ENCODE peak calls at places on chromosomes 7 and 10, in six cellular contexts. N is IMR-90, L is esophagus squamous epithelium, V is GM06990, C is AG09309, O is Peyer's patch. H is an unnamed sample.

GRCh38 chr7:119482671-119483070 is 790.3 kb upstream of the KCND2 start:
- DNase-seq in L (no peak), C (no peak), V (no peak), N (no peak), O (no peak), H (no peak)

GRCh38 chr10:87640043-87640442 is 19.6 kb upstream of the PAPSS2 start:
- DNase-seq in L (no peak), V (no peak), O (no peak), N (peak; percentile 50), C (no peak), H (no peak)

GRCh38 chr10:103870503-103870902 is 15.1 kb upstream of the SH3PXD2A start:
- DNase-seq in C (peak; percentile 81), O (no peak), N (peak; percentile 40), V (no peak), L (no peak), H (no peak)

GRCh38 chr10:34106356-34106885 is 708.7 kb downstream of the PARD3 start:
- DNase-seq in N (no peak), V (no peak), C (no peak), O (no peak), L (no peak), H (no peak)

GRCh38 chr10:32795598-32796183 is 162.3 kb downstream of the ITGB1 start:
- DNase-seq in N (peak; percentile 32), V (no peak), O (no peak), C (no peak), L (no peak), H (no peak)

GRCh38 chr10:124093076-124093773 is at the start of gene CHST15:
- DNase-seq in L (no peak), O (peak; percentile 49), C (no peak), N (no peak), V (peak; percentile 20), H (no peak)

GRCh38 chr10:230758-231157 is 95.5 kb downstream of the ZMYND11 start:
- DNase-seq in V (no peak), C (no peak), N (no peak), O (no peak), L (no peak), H (no peak)

GRCh38 chr10:79137404-79137803 is 68.6 kb downstream of the ZMIZ1 start:
- DNase-seq in O (no peak), C (no peak), V (no peak), N (no peak), L (no peak), H (no peak)

GRCh38 chr10:126500866-126501265 is 112.6 kb upstream of the ADAM12 start:
- DNase-seq in N (peak; percentile 56), C (peak; percentile 61), L (no peak), V (no peak), O (no peak), H (peak; percentile 69)

GRCh38 chr10:12826800-12827372 is 174.6 kb downstream of the CCDC3 start:
- DNase-seq in C (no peak), V (no peak), O (no peak), L (no peak), N (no peak), H (no peak)

GRCh38 chr10:13614530-13615332 is 28.0 kb downstream of the PRPF18 start:
- DNase-seq in L (no peak), O (no peak), C (peak; percentile 24), V (no peak), N (peak; percentile 78), H (peak; percentile 55)

GRCh38 chr10:112490543-112490942 is 43.5 kb downstream of the VTI1A start:
- DNase-seq in O (no peak), V (no peak), C (no peak), N (peak; percentile 2), L (no peak), H (no peak)

GRCh38 chr7:124688991-124689390 is 76.6 kb downstream of the GPR37 start:
- DNase-seq in N (peak; percentile 89), V (no peak), L (no peak), C (no peak), O (no peak), H (no peak)
- TF ChIP-seq CTCF in N (no peak), V (no peak), L (no peak), C (no peak), O (no peak), H (no peak)

GRCh38 chr10:77911535-77912123 is 14.9 kb downstream of the DLG5 start:
- DNase-seq in V (no peak), N (peak; percentile 47), O (no peak), L (no peak), C (no peak), H (no peak)
- H3K4me3 ChIP-seq in V (no peak overlapping the region), N (no peak overlapping the region), O (no peak overlapping the region), L (no peak overlapping the region), C (no peak overlapping the region), H (no peak overlapping the region)

GRCh38 chr10:49138361-49138891 is 4.6 kb upstream of the FAM170B start:
- DNase-seq in L (no peak), O (no peak), C (peak; percentile 67), V (no peak), N (peak; percentile 87), H (no peak)

GRCh38 chr10:49136525-49136924 is 2.7 kb upstream of the FAM170B start:
- DNase-seq in C (no peak), L (no peak), N (no peak), V (no peak), O (no peak), H (no peak)

GRCh38 chr10:49133706-49134248 is at the start of gene FAM170B:
- DNase-seq in V (no peak), L (no peak), O (no peak), C (no peak), N (no peak), H (no peak)

GRCh38 chr10:49134327-49134726 is 506 bp upstream of the FAM170B start:
- DNase-seq in O (no peak), V (no peak), C (no peak), N (no peak), L (no peak), H (no peak)

GRCh38 chr10:49135575-49136313 is 1.9 kb upstream of the FAM170B start:
- DNase-seq in V (no peak), O (peak; percentile 44), L (no peak), N (peak; percentile 68), C (no peak), H (no peak)
- TF ChIP-seq CTCF in V (no peak), O (no peak), L (no peak), N (peak; percentile 7), C (no peak), H (no peak)

GRCh38 chr7:5492249-5493020 is 68.8 kb upstream of the TNRC18 start:
- DNase-seq in L (no peak), V (no peak), C (no peak), N (no peak), O (no peak), H (no peak)

GRCh38 chr7:5497158-5498103 is 73.8 kb upstream of the TNRC18 start:
- DNase-seq in L (no peak), O (no peak), V (no peak), N (no peak), C (no peak), H (no peak)

GRCh38 chr7:5494320-5494682 is 70.7 kb upstream of the TNRC18 start:
- DNase-seq in O (no peak), V (no peak), N (no peak), L (no peak), C (no peak), H (no peak)

GRCh38 chr7:5494683-5495561 is 71.3 kb upstream of the TNRC18 start:
- DNase-seq in L (no peak), N (peak; percentile 69), V (peak; percentile 83), O (peak; percentile 78), C (peak; percentile 13), H (no peak)

GRCh38 chr7:5495581-5496375 is 72.1 kb upstream of the TNRC18 start:
- DNase-seq in V (no peak), N (no peak), C (no peak), L (no peak), O (no peak), H (no peak)
- H3K4me3 ChIP-seq in V (no peak overlapping the region), N (no peak overlapping the region), C (no peak overlapping the region), L (peak overlapping the region; percentile 56), O (no peak overlapping the region), H (no peak overlapping the region)

DNA sequence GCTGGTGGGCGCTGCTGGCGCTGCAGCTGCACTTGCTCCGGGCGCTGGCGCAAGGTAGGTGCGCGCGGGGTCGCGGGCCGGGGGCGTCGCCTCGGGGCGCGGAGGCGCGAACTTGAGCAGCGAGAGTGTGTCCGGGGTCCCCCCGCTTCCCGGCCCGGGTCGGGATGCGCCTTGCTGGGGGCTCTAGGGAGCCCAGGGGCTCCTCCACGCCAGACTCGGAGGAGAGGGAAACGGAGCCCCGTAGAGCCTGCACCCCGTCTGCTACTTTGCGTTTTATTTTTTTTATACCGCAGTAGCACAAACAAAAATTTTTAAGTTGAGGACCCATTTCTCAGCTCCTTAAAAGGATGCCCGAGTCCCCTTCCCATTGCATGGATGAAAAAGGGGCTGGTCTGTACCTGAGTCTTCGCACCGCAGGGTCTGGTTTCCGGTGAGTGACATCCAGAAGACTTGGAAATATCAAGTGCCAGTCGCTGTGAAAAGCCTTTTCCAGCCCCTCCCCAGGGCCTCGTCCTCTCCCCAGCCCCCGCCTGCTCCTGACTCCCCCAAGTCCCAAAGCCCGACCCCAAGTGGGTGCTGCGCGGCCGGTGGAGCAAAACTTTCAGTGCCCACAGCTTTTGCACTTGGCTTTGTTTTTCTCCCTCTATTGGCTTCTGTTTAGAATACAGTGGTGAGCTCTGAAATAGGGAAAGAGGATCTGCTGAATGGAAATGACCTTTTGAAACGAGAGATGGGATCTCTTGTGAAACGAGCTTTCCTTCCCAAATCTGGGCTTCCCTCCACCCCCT is 973 bp downstream of the SDK1 start:
- DNase-seq in N (peak; percentile 29), O (no peak), V (no peak), C (no peak), L (no peak), H (no peak)
- TF ChIP-seq CTCF in N (no peak), O (no peak), V (no peak), C (no peak), L (peak; percentile 20), H (no peak)

GRCh38 chr7:117308891-117309290 is 14.0 kb downstream of the WNT2 start:
- DNase-seq in N (no peak), O (no peak), C (no peak), L (no peak), V (no peak), H (no peak)

GRCh38 chr7:117312593-117312992 is 10.3 kb downstream of the WNT2 start:
- DNase-seq in N (peak; percentile 13), L (no peak), V (no peak), O (no peak), C (no peak), H (no peak)

GRCh38 chr7:117319211-117319610 is 3.6 kb downstream of the WNT2 start:
- DNase-seq in C (no peak), L (no peak), V (no peak), O (no peak), N (no peak), H (no peak)

DNA sequence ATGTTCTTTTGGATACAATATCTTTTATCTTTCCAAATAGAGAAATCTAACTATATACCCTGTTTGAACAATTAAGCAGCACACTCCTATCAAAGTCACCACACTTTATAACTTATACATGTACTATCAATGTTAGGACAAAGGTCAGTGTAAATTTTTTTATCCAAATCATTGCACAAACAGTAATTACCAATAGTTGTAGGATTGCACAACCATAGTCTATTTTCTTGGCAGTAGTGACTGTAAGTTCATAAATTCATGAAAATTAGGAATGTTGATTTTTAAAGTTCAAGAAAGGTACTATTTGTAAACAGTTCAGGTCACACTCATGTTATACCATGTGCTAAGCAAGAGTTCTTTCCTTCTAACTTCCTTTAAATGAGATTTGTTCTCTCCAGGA is 9.3 kb downstream of the WNT2 start:
- DNase-seq in O (no peak), L (no peak), N (no peak), V (no peak), C (no peak), H (no peak)
- H3K4me3 ChIP-seq in O (no peak overlapping the region), L (no peak overlapping the region), N (no peak overlapping the region), V (no peak overlapping the region), C (no peak overlapping the region), H (no peak overlapping the region)